ENCODE peak calls at places on chromosomes 13 and 19, in five cellular contexts. G, Y, I, C and S are unnamed samples. For H3K27me3, the result is how much of the 10 kb centered on the place peaks cover.

GRCh38 chr13:40186041-40186440 is 480.4 kb downstream of the FOXO1 start:
- DNase-seq in G (no peak), Y (no peak), I (no peak), C (no peak), S (no peak)

GRCh38 chr19:42376177-42376555 is 13.9 kb downstream of the CNFN start:
- DNase-seq in G (no peak), Y (no peak), I (no peak), C (no peak), S (no peak)

GRCh38 chr19:42081584-42082258 is 5.8 kb downstream of the ZNF574 start:
- DNase-seq in G (no peak), Y (peak), I (peak), C (peak), S (peak)

GRCh38 chr19:43496960-43497359 is 7.6 kb downstream of the PHLDB3 start:
- DNase-seq in G (no peak), Y (no peak), I (no peak), C (no peak), S (no peak)

GRCh38 chr13:106530209-106530906 is 5.1 kb downstream of the EFNB2 start:
- DNase-seq in G (no peak), Y (no peak), I (no peak), C (peak), S (no peak)

GRCh38 chr13:67736646-67737420 is 506.7 kb upstream of the PCDH9 start:
- DNase-seq in G (no peak), Y (peak), I (peak), C (peak), S (no peak)

GRCh38 chr13:48233886-48234488 is 981 bp downstream of the ITM2B start:
- DNase-seq in G (no peak), Y (no peak), I (no peak), C (peak), S (no peak)

GRCh38 chr13:73883162-73883561 is 251.0 kb downstream of the KLF12 start:
- DNase-seq in G (no peak), Y (no peak), I (no peak), C (no peak), S (no peak)

GRCh38 chr19:7188682-7189629 is 105.3 kb downstream of the INSR start:
- DNase-seq in G (no peak), Y (no peak), I (peak), C (no peak), S (no peak)

GRCh38 chr19:44603201-44603945 is 10.0 kb upstream of the IGSF23 start:
- DNase-seq in G (no peak), Y (no peak), I (no peak), C (no peak), S (no peak)

GRCh38 chr13:43884221-43884620 is 4.5 kb downstream of the LACC1 start:
- DNase-seq in G (no peak), Y (no peak), I (no peak), C (peak), S (no peak)

GRCh38 chr13:75049936-75050335 is 432.0 kb downstream of the TBC1D4 start:
- DNase-seq in G (no peak), Y (no peak), I (no peak), C (no peak), S (no peak)

GRCh38 chr19:41218615-41219507 is at the start of gene AXL:
- DNase-seq in G (peak), Y (peak), I (peak), C (peak), S (no peak)

GRCh38 chr19:8631425-8631819 is 989 bp downstream of the NFILZ start:
- DNase-seq in G (peak), Y (no peak), I (peak), C (no peak), S (no peak)

GRCh38 chr13:19155321-19155861 is 26.2 kb downstream of the TUBA3C start:
- DNase-seq in G (no peak), Y (no peak), I (no peak), C (no peak), S (no peak)

DNA sequence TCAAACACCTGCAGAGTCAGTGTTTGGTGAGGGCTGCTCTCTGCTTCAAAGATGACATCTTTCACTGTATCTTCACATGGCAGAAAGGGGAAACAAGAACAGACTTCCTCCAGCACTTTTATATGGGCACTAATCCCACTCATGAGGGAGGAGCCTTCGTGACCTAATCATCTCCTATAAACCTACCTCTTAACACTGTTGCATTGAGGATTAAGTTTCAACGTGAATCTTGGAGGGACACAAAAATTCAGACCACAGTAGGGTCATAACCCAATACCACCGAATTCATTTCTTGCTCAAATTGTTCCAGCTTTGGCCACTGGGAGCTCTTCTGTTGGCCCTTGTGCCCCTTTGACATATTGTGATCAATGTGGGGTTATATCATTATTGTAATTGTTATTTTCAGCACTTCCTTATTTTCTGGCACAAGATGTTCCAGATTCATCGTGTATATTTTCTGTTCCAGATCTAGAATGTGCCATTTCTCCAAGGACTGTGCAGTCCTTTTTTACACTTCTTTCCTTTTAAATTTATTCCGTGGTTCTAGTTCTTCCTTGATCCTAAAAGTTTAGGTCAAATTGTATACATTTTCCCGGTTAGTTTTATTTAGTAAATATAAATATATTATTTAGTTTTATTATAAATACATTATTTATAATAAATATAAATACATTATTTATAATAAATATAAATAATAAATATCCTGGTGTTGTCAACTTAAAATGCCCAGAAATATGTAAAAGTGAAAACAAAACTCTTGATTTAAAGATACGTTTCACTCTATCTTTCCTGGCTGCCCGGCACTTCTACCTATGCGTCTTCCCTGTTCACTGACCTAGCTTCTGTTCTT is 35.5 kb upstream of the IGFL4 start:
- DNase-seq in G (no peak), Y (no peak), I (no peak), C (peak), S (no peak)
- H3K27me3 ChIP-seq in G (under half), Y (under half), I (under half), C (half or more), S (under half)

GRCh38 chr19:3818479-3818878 is 32.3 kb upstream of the MATK start:
- DNase-seq in G (no peak), Y (no peak), I (no peak), C (no peak), S (no peak)
- TF ChIP-seq REST in G (no peak), Y (no peak), I (no peak), C (no peak), S (no peak)

GRCh38 chr13:45932172-45932571 is 80.6 kb upstream of the SIAH3 start:
- DNase-seq in G (no peak), Y (no peak), I (no peak), C (no peak), S (no peak)

GRCh38 chr13:45933203-45934014 is 81.9 kb upstream of the SIAH3 start:
- DNase-seq in G (no peak), Y (no peak), I (no peak), C (no peak), S (no peak)

GRCh38 chr13:45932611-45933182 is 81.1 kb upstream of the SIAH3 start:
- DNase-seq in G (no peak), Y (no peak), I (no peak), C (no peak), S (no peak)

GRCh38 chr13:45934283-45934682 is 82.7 kb upstream of the SIAH3 start:
- DNase-seq in G (no peak), Y (no peak), I (no peak), C (no peak), S (no peak)

GRCh38 chr13:45936621-45937020 is 85.1 kb upstream of the SIAH3 start:
- DNase-seq in G (no peak), Y (no peak), I (no peak), C (no peak), S (no peak)
- H3K27me3 ChIP-seq in G (under half), Y (under half), I (under half), C (under half), S (under half)

GRCh38 chr13:38202730-38203129 is 146.9 kb upstream of the UFM1 start:
- DNase-seq in G (no peak), Y (no peak), I (no peak), C (no peak), S (no peak)
- TF ChIP-seq REST in G (no peak), Y (no peak), I (no peak), C (no peak), S (no peak)

GRCh38 chr19:55373318-55373992 is 3.2 kb upstream of the TMEM190 start:
- DNase-seq in G (no peak), Y (no peak), I (no peak), C (no peak), S (no peak)
- H3K27me3 ChIP-seq in G (under half), Y (under half), I (under half), C (half or more), S (under half)

GRCh38 chr19:3975637-3976087 is 4.8 kb upstream of the DAPK3 start:
- DNase-seq in G (no peak), Y (no peak), I (no peak), C (peak), S (no peak)

GRCh38 chr19:3978145-3978544 is 7.1 kb downstream of the EEF2 start:
- DNase-seq in G (no peak), Y (no peak), I (no peak), C (no peak), S (no peak)

GRCh38 chr19:3975144-3975543 is 4.2 kb upstream of the DAPK3 start:
- DNase-seq in G (no peak), Y (no peak), I (no peak), C (no peak), S (no peak)

GRCh38 chr19:3977242-3978143 is 6.6 kb upstream of the DAPK3 start:
- DNase-seq in G (peak), Y (peak), I (no peak), C (peak), S (no peak)

GRCh38 chr19:3976495-3977241 is 5.8 kb upstream of the DAPK3 start:
- DNase-seq in G (peak), Y (peak), I (no peak), C (peak), S (no peak)
- TF ChIP-seq REST in G (no peak), Y (no peak), I (no peak), C (no peak), S (no peak)

DNA sequence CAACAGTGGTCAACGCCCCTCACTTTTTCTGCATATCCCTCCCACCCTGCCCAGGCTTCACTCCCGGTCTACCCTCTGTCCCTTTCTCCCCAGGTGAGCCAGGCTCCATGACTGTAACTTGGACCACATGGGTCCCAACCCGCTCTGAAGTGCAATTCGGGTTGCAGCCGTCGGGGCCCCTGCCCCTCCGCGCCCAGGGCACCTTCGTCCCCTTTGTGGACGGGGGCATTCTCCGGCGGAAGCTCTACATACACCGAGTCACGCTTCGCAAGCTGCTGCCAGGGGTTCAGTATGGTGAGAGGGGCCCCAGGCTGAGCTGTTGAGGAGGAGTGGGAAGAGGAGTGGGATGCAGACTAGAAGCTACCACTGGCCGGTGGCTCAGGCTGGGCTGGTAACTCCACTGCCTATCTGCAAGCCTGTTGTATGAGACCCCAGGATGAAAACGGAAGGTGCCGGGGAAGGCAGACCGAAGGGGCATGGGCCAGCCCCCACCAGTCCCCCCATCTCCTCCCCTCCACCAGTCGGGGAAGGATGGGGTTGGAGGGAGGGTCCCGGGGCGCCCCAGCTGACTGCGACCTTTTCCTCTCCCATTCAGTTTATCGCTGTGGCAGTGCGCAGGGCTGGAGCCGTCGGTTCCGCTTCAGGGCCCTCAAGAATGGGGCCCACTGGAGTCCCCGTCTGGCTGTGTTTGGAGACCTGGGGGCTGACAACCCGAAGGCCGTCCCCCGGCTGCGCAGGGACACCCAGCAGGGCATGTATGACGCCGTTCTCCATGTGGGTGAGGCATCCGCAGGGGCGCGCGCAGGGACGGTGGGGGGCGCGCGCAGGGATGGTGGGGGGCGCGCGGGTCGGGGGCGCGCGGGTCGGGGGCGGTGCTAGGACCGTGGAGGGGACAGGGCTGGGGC is 14.4 kb downstream of the ACP7 start:
- DNase-seq in G (no peak), Y (peak), I (no peak), C (peak), S (no peak)
- H3K27me3 ChIP-seq in G (under half), Y (under half), I (under half), C (under half), S (under half)

DNA sequence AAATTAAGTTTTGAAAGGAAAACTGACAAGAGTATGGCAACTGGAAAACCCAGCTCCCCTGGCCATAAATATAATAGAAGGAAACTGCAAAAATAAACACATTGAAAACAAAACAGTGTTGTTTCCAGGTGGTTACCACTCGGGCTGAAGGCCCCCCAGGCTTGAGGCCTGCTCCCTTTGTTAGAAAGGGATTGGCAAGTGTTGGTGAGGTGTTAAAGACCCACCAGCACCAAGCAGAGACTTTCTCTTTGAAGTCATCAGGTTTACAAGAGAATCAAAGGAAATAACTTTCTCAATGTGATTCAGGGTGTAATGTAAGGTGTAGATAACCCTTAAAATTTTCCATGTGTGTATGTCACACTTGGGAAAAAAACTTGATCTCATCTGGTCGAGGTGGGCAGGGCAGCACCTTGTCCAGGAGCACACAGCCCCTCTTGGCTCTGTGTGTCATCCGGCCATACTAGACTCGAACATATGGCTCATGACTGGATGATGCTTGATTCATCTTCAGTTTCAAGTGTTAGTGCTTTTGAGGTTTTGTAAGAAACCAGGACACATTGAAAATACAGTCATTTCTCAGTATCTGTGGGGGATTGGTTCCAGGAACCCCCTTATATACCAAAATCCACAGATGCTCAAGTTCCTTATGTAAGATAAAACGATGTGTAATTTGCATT is 7.8 kb downstream of the ACTN4 start:
- DNase-seq in G (no peak), Y (no peak), I (no peak), C (no peak), S (no peak)
- TF ChIP-seq REST in G (no peak), Y (no peak), I (no peak), C (no peak), S (no peak)

DNA sequence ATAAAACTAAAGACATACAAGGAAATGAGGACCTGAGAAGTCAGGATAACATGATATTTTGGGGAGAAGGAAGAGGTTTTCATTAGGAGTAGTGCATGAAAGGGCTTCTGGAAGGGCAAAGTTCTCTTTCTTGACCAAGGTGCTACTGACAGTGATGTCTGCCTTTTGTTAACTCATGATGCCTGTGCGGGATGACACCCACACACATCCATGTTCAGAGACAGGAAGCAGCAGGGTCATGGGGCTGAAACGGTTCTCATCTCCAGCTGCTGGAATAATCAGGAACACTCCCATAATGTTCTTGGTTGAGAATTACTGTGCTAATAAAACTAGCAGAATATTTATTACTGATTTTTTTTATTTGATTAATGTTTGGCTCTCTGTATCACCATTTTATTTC is 29.1 kb downstream of the KCNC3 start:
- DNase-seq in G (no peak), Y (no peak), I (no peak), C (no peak), S (no peak)
- H3K27me3 ChIP-seq in G (under half), Y (under half), I (under half), C (under half), S (under half)